ENCODE peak calls at places on chromosomes 16 and 17, in ten cellular contexts. U is IMR-90, B is testis, G is NCI-H1048, N is GM12878, I is glomerular endothelial cell, C is NCI-H1092, Q is choroid plexus epithelial cell, Y is HS-27A, X is GM18507. S is an unnamed sample.
A peak's percentile ranks its signal among the peaks of the same experiment; 100 is the strongest.

GRCh38 chr17:5097101-5097834 is 14.4 kb downstream of the ZNF232 start:
- DNase-seq in U (no peak), B (peak; percentile 77), G (no peak), N (no peak), I (no peak), C (peak; percentile 59), Q (no peak), Y (no peak), X (no peak), S (no peak)

GRCh38 chr16:77111057-77111456 is 79.9 kb upstream of the MON1B start:
- DNase-seq in U (no peak), B (no peak), G (no peak), N (no peak), I (no peak), C (no peak), Q (no peak), Y (no peak), X (no peak), S (no peak)

GRCh38 chr16:87056083-87056482 is 261.1 kb downstream of the C16orf95 start:
- DNase-seq in U (peak; percentile 60), B (no peak), G (no peak), N (no peak), I (no peak), C (no peak), Q (peak; percentile 62), Y (no peak), X (no peak), S (no peak)

GRCh38 chr16:79601092-79601977 is 798 bp upstream of the MAF start:
- DNase-seq in U (no peak), B (peak; percentile 73), G (no peak), N (no peak), I (no peak), C (no peak), Q (peak; percentile 29), Y (no peak), X (no peak), S (no peak)

GRCh38 chr17:58289869-58290268 is 9.1 kb upstream of the MPO start:
- DNase-seq in U (no peak), B (no peak), G (no peak), N (no peak), I (no peak), C (no peak), Q (no peak), Y (no peak), X (no peak), S (peak; percentile 20)

GRCh38 chr17:72119963-72120877 is 600 bp upstream of the SOX9 start:
- DNase-seq in U (peak; percentile 91), B (peak; percentile 47), G (no peak), N (no peak), I (no peak), C (peak; percentile 42), Q (peak; percentile 83), Y (no peak), X (no peak), S (peak; percentile 45)

GRCh38 chr17:3879181-3879580 is 13.7 kb downstream of the CAMKK1 start:
- DNase-seq in U (peak; percentile 73), B (no peak), G (no peak), N (no peak), I (no peak), C (peak; percentile 61), Q (peak; percentile 68), Y (no peak), X (no peak), S (no peak)

GRCh38 chr17:58231644-58232043 is 6.7 kb upstream of the LPO start:
- DNase-seq in U (peak; percentile 64), B (no peak), G (no peak), N (no peak), I (no peak), C (no peak), Q (no peak), Y (no peak), X (no peak), S (no peak)

GRCh38 chr17:1399366-1399678 is 700 bp downstream of the YWHAE start:
- DNase-seq in U (no peak), B (no peak), G (no peak), N (no peak), I (no peak), C (no peak), Q (no peak), Y (no peak), X (no peak), S (peak; percentile 27)

GRCh38 chr17:39812466-39812865 is 51.6 kb downstream of the IKZF3 start:
- DNase-seq in U (no peak), B (no peak), G (no peak), N (no peak), I (no peak), C (peak; percentile 43), Q (no peak), Y (no peak), X (no peak), S (no peak)

GRCh38 chr17:21425321-21425720 is 49.2 kb downstream of the KCNJ12 start:
- DNase-seq in U (no peak), B (no peak), G (no peak), N (no peak), I (no peak), C (no peak), Q (no peak), Y (no peak), X (no peak), S (no peak)

GRCh38 chr16:24900230-24900629 is 54.5 kb downstream of the SLC5A11 start:
- DNase-seq in U (no peak), B (no peak), G (no peak), N (no peak), I (no peak), C (no peak), Q (no peak), Y (no peak), X (no peak), S (no peak)

GRCh38 chr17:68195667-68196393 is 52.0 kb upstream of the AMZ2 start:
- DNase-seq in U (no peak), B (no peak), G (no peak), N (no peak), I (no peak), C (no peak), Q (no peak), Y (no peak), X (no peak), S (peak; percentile 11)

GRCh38 chr16:8764486-8765250 is 32.8 kb downstream of the TMEM186 start:
- DNase-seq in U (no peak), B (no peak), G (no peak), N (no peak), I (no peak), C (no peak), Q (no peak), Y (no peak), X (no peak), S (no peak)

GRCh38 chr17:50947844-50948514 is 81.8 kb upstream of the TOB1 start:
- DNase-seq in U (no peak), B (peak; percentile 64), G (no peak), N (no peak), I (no peak), C (peak; percentile 66), Q (no peak), Y (no peak), X (no peak), S (peak; percentile 38)

GRCh38 chr17:38566666-38567031 is 39.1 kb downstream of the SRCIN1 start:
- DNase-seq in U (no peak), B (no peak), G (no peak), N (no peak), I (no peak), C (no peak), Q (no peak), Y (no peak), X (no peak), S (no peak)

GRCh38 chr17:2025220-2025621 is at the start of gene RTN4RL1:
- DNase-seq in U (no peak), B (peak; percentile 69), G (no peak), N (no peak), I (no peak), C (no peak), Q (peak; percentile 33), Y (no peak), X (no peak), S (peak; percentile 49)

GRCh38 chr16:11498683-11499082 is 88.0 kb downstream of the LITAF start:
- DNase-seq in U (no peak), B (no peak), G (no peak), N (no peak), I (no peak), C (no peak), Q (no peak), Y (no peak), X (no peak), S (no peak)

GRCh38 chr17:17815062-17815406 is 21.8 kb downstream of the SREBF1 start:
- DNase-seq in U (no peak), B (no peak), G (no peak), N (no peak), I (no peak), C (no peak), Q (no peak), Y (no peak), X (no peak), S (no peak)

GRCh38 chr16:9428355-9429005 is 337.0 kb downstream of the HAPSTR1 start:
- DNase-seq in U (no peak), B (no peak), G (no peak), N (no peak), I (no peak), C (no peak), Q (no peak), Y (no peak), X (no peak), S (no peak)

GRCh38 chr16:25109643-25110042 is 1.9 kb upstream of the LCMT1 start:
- DNase-seq in U (peak; percentile 98), B (peak; percentile 54), G (no peak), N (no peak), I (peak; percentile 88), C (no peak), Q (peak; percentile 97), Y (peak; percentile 93), X (no peak), S (peak; percentile 89)

GRCh38 chr16:10946308-10946707 is 1.9 kb downstream of the CLEC16A start:
- DNase-seq in U (no peak), B (no peak), G (no peak), N (no peak), I (no peak), C (no peak), Q (no peak), Y (no peak), X (no peak), S (no peak)

GRCh38 chr16:8675183-8676159 is 1.1 kb downstream of the ABAT start:
- DNase-seq in U (no peak), B (peak; percentile 41), G (no peak), N (no peak), I (no peak), C (no peak), Q (peak; percentile 13), Y (no peak), X (no peak), S (no peak)

GRCh38 chr17:17205368-17206148 is 575 bp downstream of the PLD6 start:
- DNase-seq in U (peak; percentile 21), B (peak; percentile 74), G (no peak), N (peak; percentile 23), I (no peak), C (no peak), Q (peak; percentile 47), Y (peak; percentile 42), X (peak; percentile 43), S (peak; percentile 54)

GRCh38 chr16:51971184-51971583 is 575.8 kb downstream of the TOX3 start:
- DNase-seq in U (peak; percentile 52), B (peak; percentile 31), G (no peak), N (no peak), I (no peak), C (peak; percentile 33), Q (peak; percentile 61), Y (peak; percentile 31), X (no peak), S (no peak)

GRCh38 chr16:27781195-27781524 is 231.2 kb downstream of the KATNIP start:
- DNase-seq in U (no peak), B (no peak), G (no peak), N (no peak), I (no peak), C (no peak), Q (peak; percentile 19), Y (no peak), X (no peak), S (no peak)

GRCh38 chr17:67503184-67503583 is 126.1 kb downstream of the PITPNC1 start:
- DNase-seq in U (peak; percentile 53), B (no peak), G (no peak), N (no peak), I (no peak), C (no peak), Q (no peak), Y (no peak), X (no peak), S (peak; percentile 84)

GRCh38 chr17:18888766-18889290 is 30.9 kb downstream of the PRPSAP2 start:
- DNase-seq in U (no peak), B (no peak), G (no peak), N (no peak), I (no peak), C (no peak), Q (no peak), Y (no peak), X (no peak), S (no peak)

S was measured in LoVo.